ENCODE peak calls at places on chromosome X, in six cellular contexts. C is GM12891, E is transverse colon, B is right lobe of liver, Y is A549, N is suprapubic skin. J is an unnamed sample.

GRCh38 chrX:20454117-20454516 is 187.4 kb upstream of the RPS6KA3 start:
- DNase-seq in B (no peak), Y (no peak), C (no peak), E (no peak), N (no peak), J (no peak)

GRCh38 chrX:40097101-40097491 is 662 bp downstream of the BCOR start:
- DNase-seq in B (no peak), C (no peak), Y (no peak), E (no peak), N (no peak), J (no peak)

GRCh38 chrX:65821721-65822496 is 154.5 kb downstream of the MSN start:
- DNase-seq in N (no peak), Y (no peak), C (peak; percentile 5), E (peak; percentile 53), B (peak; percentile 38), J (no peak)

GRCh38 chrX:68186552-68187262 is 246.6 kb downstream of the OPHN1 start:
- DNase-seq in B (no peak), Y (peak; percentile 72), C (no peak), N (no peak), E (no peak), J (no peak)

GRCh38 chrX:150566734-150567182 is 1.7 kb upstream of the MTM1 start:
- DNase-seq in C (no peak), Y (no peak), N (no peak), B (no peak), E (no peak), J (no peak)

GRCh38 chrX:9466711-9467110 is 1.9 kb downstream of the TBL1X start:
- DNase-seq in C (no peak), E (no peak), N (no peak), Y (no peak), B (no peak), J (no peak)

GRCh38 chrX:13198762-13199064 is 121.1 kb downstream of the ATXN3L start:
- DNase-seq in N (no peak), Y (no peak), B (no peak), E (no peak), C (no peak), J (no peak)

GRCh38 chrX:9337056-9337455 is 127.8 kb upstream of the TBL1X start:
- DNase-seq in N (no peak), E (no peak), B (no peak), C (no peak), Y (no peak), J (peak; percentile 81)

GRCh38 chrX:122418758-122419157 is 765.3 kb upstream of the GRIA3 start:
- DNase-seq in Y (no peak), C (no peak), B (no peak), E (no peak), N (no peak), J (no peak)

GRCh38 chrX:16585486-16586370 is 64.2 kb upstream of the S100G start:
- DNase-seq in B (no peak), N (no peak), Y (no peak), C (no peak), E (no peak), J (no peak)

GRCh38 chrX:10415704-10416001 is 204.7 kb downstream of the MID1 start:
- DNase-seq in Y (no peak), N (no peak), B (no peak), C (no peak), E (no peak), J (no peak)

GRCh38 chrX:152861116-152861515 is 30.3 kb downstream of the NSDHL start:
- DNase-seq in B (no peak), N (no peak), C (no peak), Y (no peak), E (no peak), J (peak; percentile 25)

GRCh38 chrX:109889289-109890006 is 113.5 kb upstream of the TMEM164 start:
- DNase-seq in Y (no peak), N (no peak), C (no peak), E (no peak), B (no peak), J (no peak)

GRCh38 chrX:136584545-136584944 is 52.5 kb downstream of the VGLL1 start:
- DNase-seq in C (no peak), E (no peak), Y (no peak), B (no peak), N (no peak), J (no peak)

GRCh38 chrX:100696699-100697351 is 35.1 kb downstream of the SYTL4 start:
- DNase-seq in C (no peak), B (no peak), Y (no peak), E (no peak), N (no peak), J (no peak)

GRCh38 chrX:14032383-14032782 is 2.7 kb upstream of the GEMIN8 start:
- DNase-seq in E (peak; percentile 52), C (no peak), N (no peak), B (no peak), Y (peak; percentile 53), J (no peak)

GRCh38 chrX:104566921-104567501 is 1.0 kb downstream of the IL1RAPL2 start:
- DNase-seq in Y (no peak), C (no peak), E (no peak), B (peak; percentile 48), N (no peak), J (no peak)

GRCh38 chrX:6917666-6918065 is 229.8 kb upstream of the STS start:
- DNase-seq in C (no peak), E (no peak), B (no peak), N (no peak), Y (no peak), J (no peak)

GRCh38 chrX:95762716-95763115 is 921.9 kb upstream of the DIAPH2 start:
- DNase-seq in B (no peak), Y (peak; percentile 4), C (no peak), N (no peak), E (no peak), J (no peak)

GRCh38 chrX:118528089-118528753 is 32.6 kb downstream of the DOCK11 start:
- DNase-seq in N (no peak), E (peak; percentile 21), B (no peak), Y (no peak), C (no peak), J (no peak)

DNA sequence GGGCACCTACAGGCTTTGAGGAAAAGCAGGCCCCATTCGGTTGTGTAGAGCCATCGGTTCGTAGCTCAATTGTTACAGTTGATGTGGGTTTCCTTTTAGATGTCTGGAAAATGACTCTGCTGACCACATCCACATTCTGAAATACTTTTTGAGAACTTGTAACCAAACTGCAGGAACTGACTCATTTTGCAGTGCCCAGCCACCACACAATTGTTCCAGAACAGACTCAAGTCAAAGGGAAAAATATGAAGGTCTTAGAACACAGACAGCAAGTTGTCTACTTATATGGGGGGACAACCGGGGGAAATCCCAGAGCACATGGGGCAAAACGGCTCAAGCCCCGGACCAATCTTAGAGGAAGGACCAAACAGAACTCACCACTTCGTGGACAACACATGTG is 557.6 kb upstream of the DIPK2B start:
- DNase-seq in Y (no peak), N (no peak), C (no peak), B (no peak), E (peak; percentile 17), J (no peak)
- TF ChIP-seq POLR2A in Y (no peak), N (no peak), C (no peak), B (no peak), E (no peak), J (no peak)

GRCh38 chrX:1451251-1451675 is 1.4 kb downstream of the ASMTL start:
- DNase-seq in C (no peak), N (peak; percentile 52), B (peak; percentile 47), Y (no peak), E (no peak), J (no peak)

GRCh38 chrX:1453390-1453783 is 678 bp upstream of the ASMTL start:
- DNase-seq in B (peak; percentile 84), Y (no peak), N (peak; percentile 92), E (no peak), C (no peak), J (no peak)

GRCh38 chrX:1453951-1454785 is 1.5 kb upstream of the ASMTL start:
- DNase-seq in N (peak; percentile 87), B (peak; percentile 90), E (peak; percentile 91), Y (peak; percentile 89), C (peak; percentile 80), J (peak; percentile 87)

GRCh38 chrX:1451676-1452496 is 823 bp downstream of the ASMTL start:
- DNase-seq in B (peak; percentile 61), N (peak; percentile 78), Y (no peak), C (no peak), E (peak; percentile 33), J (peak; percentile 40)

DNA sequence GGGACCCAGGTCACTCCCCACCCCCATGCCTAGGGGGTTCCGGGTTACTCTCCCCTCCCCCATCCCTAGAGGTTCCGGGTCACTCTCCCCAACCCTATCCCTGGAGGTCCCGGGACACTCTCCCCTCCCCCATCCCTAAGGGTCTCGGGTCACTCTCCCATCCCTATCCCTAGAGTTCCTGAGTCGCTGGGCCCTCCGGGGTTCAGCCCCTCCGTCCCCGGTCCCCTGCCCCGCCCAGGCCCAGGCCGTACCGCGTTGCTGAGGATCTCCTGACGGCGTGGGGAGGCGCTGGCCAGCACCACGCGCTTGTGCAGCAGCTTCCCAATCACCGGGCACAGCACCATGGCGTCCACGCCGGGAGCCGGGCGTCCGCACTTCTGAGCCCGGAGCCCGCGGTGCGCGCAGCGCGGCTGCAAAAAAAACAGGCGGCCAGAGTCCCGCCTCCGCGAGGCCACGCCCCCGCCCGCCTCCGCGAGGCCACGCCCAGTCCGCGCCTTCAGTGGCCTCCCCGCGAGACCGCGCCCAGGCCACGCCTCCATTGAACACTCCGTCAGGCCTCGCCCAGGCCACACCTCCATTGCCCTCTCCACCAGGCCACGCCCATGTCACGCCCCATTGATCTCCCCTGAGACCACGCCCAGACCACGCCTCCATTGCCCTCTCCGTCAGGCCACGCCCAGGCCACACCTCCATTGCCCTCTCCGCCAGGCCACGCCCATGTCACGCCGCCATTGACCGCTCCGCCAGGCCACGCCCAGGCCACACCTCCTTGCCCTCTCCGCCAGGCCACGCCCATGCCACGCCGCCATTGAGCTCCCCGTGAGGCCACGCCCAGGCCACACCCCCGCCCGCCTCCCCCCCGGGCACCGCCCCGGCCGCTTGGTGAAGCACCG is at the start of gene ASMTL:
- DNase-seq in N (peak; percentile 100), E (peak; percentile 100), Y (peak; percentile 100), B (peak; percentile 100), C (peak; percentile 91), J (peak; percentile 99)
- TF ChIP-seq POLR2A in N (no peak), E (peak; percentile 77), Y (peak; percentile 94), B (peak; percentile 92), C (peak; percentile 95), J (no peak)

DNA sequence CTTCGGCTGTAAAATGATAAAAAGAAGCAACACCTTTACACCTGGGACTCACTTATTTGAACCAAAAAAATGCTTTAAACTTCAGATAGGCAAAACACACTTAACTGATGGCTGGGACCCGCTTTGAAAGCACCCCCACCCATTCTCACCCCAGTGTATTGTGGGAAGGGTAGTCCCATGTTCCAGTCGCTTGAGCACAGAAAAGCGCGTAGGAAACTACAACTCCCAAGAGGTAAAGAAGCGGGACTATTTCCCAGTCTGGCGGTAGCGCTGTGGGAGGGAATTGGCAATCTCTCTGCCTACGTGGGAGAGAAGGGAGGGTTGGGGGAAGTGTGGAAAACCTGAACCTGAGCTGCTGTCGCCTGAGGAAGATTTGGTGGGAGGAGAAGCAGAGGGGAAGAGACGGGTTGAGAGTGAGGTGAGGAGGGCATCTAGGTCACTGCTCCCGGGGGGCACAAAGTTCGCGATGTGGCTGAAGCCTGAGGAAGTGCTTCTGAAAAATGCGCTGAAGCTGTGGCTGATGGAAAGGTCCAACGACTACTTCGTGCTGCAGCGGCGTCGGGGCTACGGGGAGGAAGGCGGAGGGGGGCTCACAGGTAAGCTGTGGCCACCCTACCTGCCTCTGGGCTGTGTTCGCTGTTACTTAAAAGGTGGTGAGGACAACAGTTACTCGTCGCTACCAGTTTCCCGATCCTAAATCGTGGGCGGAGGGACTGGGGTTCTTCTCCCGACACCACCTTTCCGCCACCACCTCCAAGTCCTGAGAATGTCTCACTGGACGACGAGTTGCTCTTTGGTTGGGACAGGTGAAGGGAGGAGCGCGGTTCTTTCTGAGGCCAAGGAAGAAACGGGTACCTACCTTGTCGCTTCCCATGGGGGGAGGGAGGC is at the start of gene TBC1D8B:
- DNase-seq in B (peak; percentile 86), N (peak; percentile 78), C (no peak), Y (peak; percentile 89), E (peak; percentile 80), J (peak; percentile 74)
- TF ChIP-seq POLR2A in B (no peak), N (no peak), C (no peak), Y (peak; percentile 44), E (peak; percentile 59), J (no peak)

GRCh38 chrX:11478971-11479370 is 185.8 kb downstream of the AMELX start:
- DNase-seq in E (no peak), C (no peak), N (no peak), B (no peak), Y (no peak), J (no peak)
- TF ChIP-seq POLR2A in E (no peak), C (no peak), N (no peak), B (no peak), Y (no peak), J (no peak)